ENCODE peak calls at places on chromosomes 1 and 21, in six cellular contexts. A is ascending aorta, H is amniotic stem cell, S is T-helper 17 cell, T is SHP77, D is NCI-H2081. X is an unnamed sample.

GRCh38 chr21:45011911-45012660 is 62.3 kb upstream of the ADARB1 start:
- DNase-seq in A (peak; percentile 87), H (peak; percentile 74), S (peak; percentile 4), T (no peak), D (no peak), X (no peak)

GRCh38 chr1:65254320-65255087 is 54.8 kb upstream of the DNAJC6 start:
- DNase-seq in A (peak; percentile 86), H (peak; percentile 69), S (peak; percentile 81), T (peak; percentile 93), D (peak; percentile 87), X (peak; percentile 71)

GRCh38 chr1:9281071-9281827 is 11.4 kb upstream of the SPSB1 start:
- DNase-seq in A (no peak), H (no peak), S (no peak), T (no peak), D (no peak), X (no peak)

GRCh38 chr1:210360852-210361477 is 32.3 kb downstream of the HHAT start:
- DNase-seq in A (no peak), H (no peak), S (no peak), T (peak; percentile 24), D (no peak), X (peak; percentile 31)

GRCh38 chr1:55362558-55362957 is 147.4 kb upstream of the USP24 start:
- DNase-seq in A (no peak), H (no peak), S (no peak), T (no peak), D (no peak), X (no peak)

GRCh38 chr1:216902669-216903388 is 179.6 kb upstream of the ESRRG start:
- DNase-seq in A (no peak), H (no peak), S (no peak), T (no peak), D (no peak), X (peak; percentile 27)

GRCh38 chr1:23657659-23658275 is 33.8 kb upstream of the RPL11 start:
- DNase-seq in A (no peak), H (no peak), S (peak; percentile 22), T (peak; percentile 52), D (peak; percentile 18), X (peak; percentile 17)

GRCh38 chr1:78060857-78061563 is 15.2 kb downstream of the GIPC2 start:
- DNase-seq in A (no peak), H (no peak), S (no peak), T (no peak), D (no peak), X (no peak)

GRCh38 chr1:53927376-53927881 is 18.1 kb downstream of the IFT25 start:
- DNase-seq in A (no peak), H (no peak), S (no peak), T (no peak), D (no peak), X (no peak)